ENCODE peak calls at places on chromosomes 7 and 10, in five cellular contexts. G is lung, R is HFF-Myc, C is A549, D is RWPE1. F is an unnamed sample.

GRCh38 chr10:6416892-6417512 is 163.1 kb downstream of the PRKCQ start:
- DNase-seq in G (no peak), R (peak), C (peak), D (peak), F (peak)

GRCh38 chr7:55415173-55415778 is 50.1 kb downstream of the LANCL2 start:
- DNase-seq in G (peak), R (no peak), C (peak), D (peak), F (peak)

GRCh38 chr7:130912910-130913720 is 179.1 kb upstream of the KLF14 start:
- DNase-seq in G (peak), R (peak), C (peak), D (peak), F (peak)

GRCh38 chr7:22193361-22194016 is 163.5 kb downstream of the RAPGEF5 start:
- DNase-seq in G (no peak), R (no peak), C (no peak), D (no peak), F (no peak)

GRCh38 chr7:79806161-79806734 is 328.4 kb upstream of the GNAI1 start:
- DNase-seq in G (no peak), R (peak), C (peak), D (peak), F (no peak)

GRCh38 chr10:124536496-124537050 is 75.0 kb downstream of the LHPP start:
- DNase-seq in G (no peak), R (no peak), C (no peak), D (no peak), F (no peak)

GRCh38 chr10:113627836-113628235 is 36.0 kb downstream of the NRAP start:
- DNase-seq in G (no peak), R (no peak), C (no peak), D (no peak), F (no peak)

GRCh38 chr7:28686418-28686800 is 271.7 kb downstream of the TRIL start:
- DNase-seq in G (no peak), R (peak), C (peak), D (peak), F (no peak)

GRCh38 chr10:80444646-80445319 is 9.3 kb upstream of the TSPAN14 start:
- DNase-seq in G (peak), R (peak), C (peak), D (peak), F (peak)

GRCh38 chr10:69734797-69735468 is 66.8 kb upstream of the COL13A1 start:
- DNase-seq in G (no peak), R (no peak), C (no peak), D (no peak), F (no peak)

GRCh38 chr7:27586825-27587224 is 75.9 kb downstream of the HIBADH start:
- DNase-seq in G (no peak), R (no peak), C (no peak), D (no peak), F (peak)

GRCh38 chr10:14775656-14776055 is 959 bp upstream of the FAM107B start:
- DNase-seq in G (no peak), R (no peak), C (no peak), D (no peak), F (no peak)

GRCh38 chr10:14774214-14774580 is 500 bp downstream of the FAM107B start:
- DNase-seq in G (no peak), R (no peak), C (no peak), D (no peak), F (no peak)

GRCh38 chr10:14772399-14772798 is 2.3 kb downstream of the FAM107B start:
- DNase-seq in G (no peak), R (no peak), C (no peak), D (no peak), F (no peak)

GRCh38 chr10:14774797-14775196 is at the start of gene FAM107B:
- DNase-seq in G (no peak), R (no peak), C (no peak), D (no peak), F (no peak)

GRCh38 chr10:14773551-14774213 is 1.0 kb downstream of the FAM107B start:
- DNase-seq in G (no peak), R (no peak), C (no peak), D (no peak), F (no peak)
- TF ChIP-seq CTCF in G (no peak), R (no peak), C (no peak), D (no peak), F (no peak)

DNA sequence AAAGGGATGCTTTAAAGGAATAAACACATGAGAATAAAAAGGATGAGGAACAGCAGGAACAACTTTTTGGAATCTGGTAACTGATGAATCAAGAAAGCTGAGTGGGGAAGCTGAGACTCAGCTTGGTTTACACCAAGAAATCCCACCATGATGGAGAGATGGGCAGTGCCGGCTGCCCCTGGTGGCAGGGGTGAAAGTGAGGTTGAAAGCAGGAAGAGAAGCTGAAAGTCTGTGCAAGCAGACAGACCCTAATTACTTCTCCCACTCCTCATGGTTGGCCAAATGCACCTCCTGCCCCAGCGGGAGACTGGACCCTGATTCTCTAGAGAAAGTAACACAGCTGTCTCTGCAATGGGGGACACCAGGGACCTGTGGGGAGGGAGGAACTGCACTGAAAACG is 57.6 kb upstream of the NANOS1 start:
- DNase-seq in G (no peak), R (no peak), C (no peak), D (no peak), F (no peak)
- TF ChIP-seq CTCF in G (no peak), R (no peak), C (no peak), D (no peak), F (no peak)

DNA sequence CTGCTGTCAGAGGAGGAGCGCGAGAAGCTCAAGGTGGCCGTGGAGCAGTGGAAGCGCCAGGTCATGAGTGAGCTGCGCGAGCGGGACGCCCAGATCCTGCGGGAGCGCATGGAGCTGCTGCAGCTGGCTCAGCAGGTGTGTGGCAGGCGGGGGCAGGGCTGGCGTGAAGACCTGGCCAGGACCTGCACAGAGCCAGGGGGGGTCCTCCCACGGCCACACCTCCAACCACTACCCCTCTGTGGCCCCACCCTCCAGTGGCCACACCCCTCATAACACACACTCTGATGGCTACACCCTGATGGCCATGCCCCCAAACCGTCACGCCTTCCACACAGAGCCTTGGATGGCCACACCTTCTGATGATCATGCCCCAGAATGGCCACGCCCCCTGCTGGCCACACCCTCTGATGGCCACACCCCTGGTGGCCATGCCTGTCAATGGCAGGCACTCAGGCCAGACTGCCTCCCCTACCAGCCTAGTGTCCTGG is 23.4 kb upstream of the DPYSL4 start:
- DNase-seq in G (no peak), R (no peak), C (peak), D (peak), F (peak)
- TF ChIP-seq CTCF in G (no peak), R (peak), C (no peak), D (no peak), F (no peak)

DNA sequence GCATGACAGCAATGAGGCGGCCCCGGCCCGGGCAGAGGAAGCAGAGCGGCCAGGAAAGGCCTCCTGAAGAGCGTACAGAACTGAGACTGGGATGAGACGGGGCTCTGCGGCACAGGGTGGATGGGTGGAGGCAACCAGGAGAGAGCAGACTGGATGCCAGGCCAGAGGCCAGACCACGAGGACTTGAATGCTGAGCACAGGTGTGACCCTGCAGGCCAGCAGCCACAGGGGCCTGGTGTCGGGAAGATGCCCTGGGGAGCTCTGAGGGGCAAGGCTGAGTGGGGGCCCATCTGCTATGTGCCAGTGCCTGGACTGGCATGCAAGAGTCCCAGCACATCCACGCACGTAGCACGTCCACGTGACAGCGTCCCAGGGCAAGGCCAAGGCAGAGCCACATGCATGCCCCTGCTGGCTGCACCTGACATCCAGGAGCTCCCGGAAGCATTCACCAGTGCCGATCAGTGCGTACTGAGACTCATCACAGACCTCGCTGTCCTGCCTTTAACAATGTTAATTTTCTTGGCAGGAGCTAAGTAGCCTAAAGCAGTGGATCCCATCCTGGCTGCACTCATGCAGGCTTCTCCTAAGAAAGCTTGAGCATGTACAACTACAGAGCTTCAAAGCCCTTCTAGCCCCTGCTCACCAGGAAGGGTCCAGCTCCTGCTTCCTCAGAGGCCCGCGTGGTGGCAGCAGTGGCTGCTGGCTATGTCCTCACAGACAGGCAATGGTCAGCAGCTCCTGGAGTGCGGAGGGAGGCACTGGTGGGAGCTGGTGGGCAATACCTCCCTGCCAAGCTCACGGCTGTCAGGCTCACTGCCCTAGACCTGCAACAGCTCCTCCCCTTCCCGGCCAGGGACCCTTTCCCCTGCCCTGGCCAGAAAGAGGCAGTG is 18.0 kb downstream of the GRID1 start:
- DNase-seq in G (no peak), R (no peak), C (no peak), D (no peak), F (no peak)
- TF ChIP-seq CTCF in G (no peak), R (no peak), C (peak), D (no peak), F (no peak)

DNA sequence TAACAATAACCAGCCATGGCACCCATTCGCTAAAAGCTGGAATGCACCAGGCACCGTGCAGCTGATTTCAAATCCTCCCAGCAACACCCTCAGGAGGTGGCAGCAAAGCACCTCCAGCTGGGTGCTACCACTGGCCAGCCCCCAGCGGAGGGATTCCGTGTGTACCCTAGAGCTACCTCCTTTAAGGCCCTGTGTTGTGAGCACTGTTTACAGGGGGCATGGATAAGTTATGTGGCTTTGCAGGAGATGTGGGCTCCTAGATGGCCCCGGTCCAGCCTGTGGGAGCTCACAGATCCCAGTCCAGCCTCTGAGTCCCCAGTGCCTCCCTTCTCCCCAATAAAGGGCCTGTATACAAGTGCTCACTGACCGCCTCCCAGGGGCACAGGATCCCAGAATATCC is 27.1 kb downstream of the TNRC18 start:
- DNase-seq in G (peak), R (no peak), C (peak), D (peak), F (peak)
- TF ChIP-seq CTCF in G (peak), R (no peak), C (peak), D (no peak), F (peak)

F was measured in GM13977.